ENCODE peak calls at places on chromosome 17, in six cellular contexts. L, M, W, Y, C and K are unnamed samples.

GRCh38 chr17:49944451-49944850 is 24.5 kb upstream of the DLX4 start:
- DNase-seq in L (no peak), M (no peak), W (no peak), Y (no peak), C (no peak), K (no peak)

GRCh38 chr17:79789943-79790804 is 6.7 kb downstream of the CBX8 start:
- DNase-seq in L (peak), M (no peak), W (no peak), Y (peak), C (no peak), K (no peak)

GRCh38 chr17:10327640-10328039 is 45.2 kb downstream of the MYH13 start:
- DNase-seq in L (peak), M (peak), W (peak), Y (peak), C (peak), K (peak)

GRCh38 chr17:77382356-77382911 is 241.7 kb downstream of the SEC14L1 start:
- DNase-seq in L (no peak), M (no peak), W (no peak), Y (no peak), C (no peak), K (no peak)

GRCh38 chr17:81386646-81387234 is 8.5 kb upstream of the BAHCC1 start:
- DNase-seq in L (peak), M (no peak), W (no peak), Y (peak), C (no peak), K (no peak)

GRCh38 chr17:48527742-48528028 is 3.1 kb downstream of the HOXB1 start:
- DNase-seq in L (no peak), M (no peak), W (no peak), Y (no peak), C (no peak), K (no peak)

GRCh38 chr17:48228720-48229119 is 121.2 kb downstream of the SNX11 start:
- DNase-seq in L (peak), M (no peak), W (no peak), Y (no peak), C (no peak), K (no peak)

GRCh38 chr17:82892869-82893565 is 53.2 kb upstream of the ZNF750 start:
- DNase-seq in L (no peak), M (peak), W (peak), Y (no peak), C (no peak), K (no peak)

GRCh38 chr17:28315846-28316705 is 2.9 kb upstream of the TMEM97 start:
- DNase-seq in L (no peak), M (no peak), W (no peak), Y (no peak), C (no peak), K (no peak)

GRCh38 chr17:1746975-1747543 is 4.4 kb downstream of the SERPINF2 start:
- DNase-seq in L (peak), M (no peak), W (no peak), Y (no peak), C (no peak), K (peak)

GRCh38 chr17:8726951-8727555 is 17.6 kb downstream of the CCDC42 start:
- DNase-seq in L (no peak), M (no peak), W (no peak), Y (no peak), C (no peak), K (peak)

GRCh38 chr17:29883497-29883896 is 46.5 kb downstream of the SSH2 start:
- DNase-seq in L (no peak), M (no peak), W (no peak), Y (no peak), C (no peak), K (no peak)

GRCh38 chr17:35345926-35346771 is 27.3 kb downstream of the SLFN11 start:
- DNase-seq in L (peak), M (no peak), W (peak), Y (peak), C (peak), K (peak)

GRCh38 chr17:1485748-1486376 is 6.6 kb downstream of the MYO1C start:
- DNase-seq in L (peak), M (peak), W (peak), Y (no peak), C (no peak), K (peak)

GRCh38 chr17:8121531-8122390 is 2.1 kb downstream of the HES7 start:
- DNase-seq in L (peak), M (peak), W (no peak), Y (peak), C (no peak), K (peak)

GRCh38 chr17:32917081-32917480 is 10.9 kb upstream of the TMEM98 start:
- DNase-seq in L (no peak), M (no peak), W (no peak), Y (no peak), C (no peak), K (no peak)